ENCODE peak calls at places on chromosomes 2 and 18, in five cellular contexts. M is transverse colon, S is NB4, U is ovary, N is upper lobe of left lung. J is an unnamed sample.

GRCh38 chr2:26709323-26710110 is 17.0 kb downstream of the KCNK3 start:
- DNase-seq in N (no peak), M (no peak), U (no peak), S (no peak), J (no peak)

GRCh38 chr2:151238527-151239487 is 22.9 kb downstream of the RBM43 start:
- DNase-seq in M (peak; percentile 27), U (peak; percentile 67), S (peak; percentile 85), N (peak; percentile 65), J (peak; percentile 53)

GRCh38 chr2:60934153-60934722 is 52.9 kb downstream of the REL start:
- DNase-seq in M (no peak), N (no peak), U (no peak), S (no peak), J (no peak)

GRCh38 chr2:127413782-127414743 is 4.2 kb upstream of the PROC start:
- DNase-seq in U (no peak), N (no peak), M (no peak), S (no peak), J (no peak)

GRCh38 chr2:109124982-109125594 is 3.9 kb upstream of the SH3RF3 start:
- DNase-seq in M (no peak), S (peak; percentile 37), U (peak; percentile 23), N (no peak), J (no peak)

GRCh38 chr18:5975111-5975622 is 79.8 kb upstream of the TMEM200C start:
- DNase-seq in N (no peak), U (no peak), S (peak; percentile 44), M (no peak), J (no peak)

GRCh38 chr2:102187191-102188150 is 648 bp downstream of the IL1RL2 start:
- DNase-seq in N (peak; percentile 69), M (peak; percentile 53), S (no peak), U (peak; percentile 46), J (peak; percentile 50)

GRCh38 chr2:164735309-164735919 is 106.2 kb downstream of the COBLL1 start:
- DNase-seq in N (no peak), S (no peak), M (no peak), U (no peak), J (no peak)

GRCh38 chr2:223613017-223613950 is 11.1 kb upstream of the SCG2 start:
- DNase-seq in S (peak; percentile 61), M (peak; percentile 54), U (peak; percentile 92), N (peak; percentile 78), J (peak; percentile 83)

GRCh38 chr2:7722212-7722910 is 805.1 kb downstream of the RNF144A start:
- DNase-seq in U (no peak), M (no peak), S (no peak), N (no peak), J (no peak)

GRCh38 chr2:173990970-173991819 is 26.0 kb upstream of the SP3 start:
- DNase-seq in N (no peak), S (no peak), M (peak; percentile 70), U (peak; percentile 88), J (peak; percentile 89)

GRCh38 chr2:96537734-96538486 is 1.4 kb downstream of the ARID5A start:
- DNase-seq in S (peak; percentile 43), U (peak; percentile 42), N (no peak), M (no peak), J (no peak)

GRCh38 chr2:40554665-40555294 is 102.9 kb upstream of the SLC8A1 start:
- DNase-seq in N (peak; percentile 64), M (peak; percentile 64), U (peak; percentile 62), S (peak; percentile 69), J (peak; percentile 65)

GRCh38 chr2:153432381-153432780 is 46.2 kb downstream of the RPRM start:
- DNase-seq in M (no peak), S (no peak), N (no peak), U (no peak), J (no peak)

GRCh38 chr2:230798769-230799399 is 65.9 kb upstream of the ITM2C start:
- DNase-seq in M (no peak), U (no peak), N (no peak), S (peak; percentile 77), J (no peak)

GRCh38 chr2:12935726-12936125 is 219.0 kb downstream of the TRIB2 start:
- DNase-seq in M (no peak), N (no peak), U (no peak), S (no peak), J (no peak)

GRCh38 chr2:9709539-9710285 is 78.9 kb upstream of the YWHAQ start:
- DNase-seq in S (no peak), M (no peak), N (no peak), U (no peak), J (no peak)

GRCh38 chr2:42367835-42368234 is 6.8 kb upstream of the COX7A2L start:
- DNase-seq in S (no peak), U (no peak), N (no peak), M (no peak), J (no peak)

GRCh38 chr2:234178309-234179030 is 128.0 kb downstream of the SPP2 start:
- DNase-seq in N (peak; percentile 44), S (no peak), M (no peak), U (no peak), J (no peak)

GRCh38 chr2:46499392-46499785 is 20.0 kb downstream of the TMEM247 start:
- DNase-seq in N (no peak), U (no peak), S (no peak), M (no peak), J (no peak)

GRCh38 chr2:73979686-73980085 is 5.0 kb upstream of the TET3 start:
- DNase-seq in M (no peak), N (peak; percentile 75), S (peak; percentile 72), U (no peak), J (peak; percentile 22)

GRCh38 chr2:151071382-151071781 is 190.3 kb downstream of the RBM43 start:
- DNase-seq in S (peak; percentile 21), M (no peak), N (no peak), U (no peak), J (no peak)

GRCh38 chr18:3983351-3983969 is 471.6 kb downstream of the DLGAP1 start:
- DNase-seq in U (no peak), N (no peak), M (no peak), S (no peak), J (no peak)

GRCh38 chr2:213316001-213316735 is 31.9 kb downstream of the SPAG16 start:
- DNase-seq in M (no peak), S (no peak), U (no peak), N (no peak), J (no peak)

GRCh38 chr2:202024871-202025270 is 8.8 kb upstream of the FZD7 start:
- DNase-seq in U (no peak), N (no peak), M (no peak), S (no peak), J (no peak)

GRCh38 chr2:74290466-74291216 is 52.6 kb downstream of the SLC4A5 start:
- DNase-seq in U (no peak), N (no peak), M (peak; percentile 37), S (no peak), J (no peak)

GRCh38 chr18:79519751-79520472 is 124.2 kb downstream of the NFATC1 start:
- DNase-seq in N (no peak), S (no peak), U (peak; percentile 32), M (no peak), J (no peak)

GRCh38 chr2:137050949-137051348 is 285.6 kb downstream of the THSD7B start:
- DNase-seq in M (no peak), S (peak; percentile 6), U (no peak), N (no peak), J (no peak)

GRCh38 chr2:133579295-133579694 is 11.0 kb upstream of the NCKAP5 start:
- DNase-seq in U (no peak), M (peak; percentile 29), N (no peak), S (no peak), J (no peak)

GRCh38 chr2:233115761-233116160 is 55.6 kb downstream of the INPP5D start:
- DNase-seq in S (no peak), M (no peak), U (no peak), N (no peak), J (no peak)
- TF ChIP-seq POLR2A in S (no peak), M (no peak), U (no peak), N (no peak), J (no peak)

GRCh38 chr2:207394812-207395534 is 134.8 kb upstream of the CREB1 start:
- DNase-seq in S (peak; percentile 30), N (no peak), M (no peak), U (no peak), J (peak; percentile 18)
- TF ChIP-seq POLR2A in S (no peak), N (no peak), M (no peak), U (no peak), J (no peak)

GRCh38 chr2:195945056-195945455 is 123.6 kb downstream of the DNAH7 start:
- DNase-seq in U (no peak), S (no peak), M (no peak), N (no peak), J (no peak)
- TF ChIP-seq POLR2A in U (no peak), S (no peak), M (no peak), N (no peak), J (no peak)

DNA sequence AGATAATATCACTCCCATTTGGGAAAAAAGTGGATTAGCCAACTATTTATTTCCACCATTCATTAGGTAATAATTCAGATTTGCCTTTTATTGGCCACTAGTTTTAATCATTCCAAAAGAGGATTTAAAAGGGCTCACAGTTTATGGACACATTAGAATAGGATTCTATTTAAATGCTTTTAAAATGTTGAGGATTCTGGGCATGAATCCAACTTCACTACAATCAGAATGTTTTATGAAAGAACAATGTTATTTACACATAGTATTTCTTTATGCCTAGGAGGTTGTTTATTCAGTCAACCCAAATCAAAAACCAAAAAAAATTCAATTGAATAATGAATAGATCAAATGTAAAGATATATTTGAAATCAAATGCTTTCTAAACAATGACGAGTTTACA is 232.2 kb downstream of the GULP1 start:
- DNase-seq in U (no peak), S (no peak), N (no peak), M (no peak), J (no peak)
- TF ChIP-seq POLR2A in U (no peak), S (no peak), N (no peak), M (no peak), J (no peak)

GRCh38 chr2:85584857-85585780 is 888 bp downstream of the VAMP5 start:
- DNase-seq in S (no peak), U (no peak), M (peak; percentile 54), N (peak; percentile 60), J (peak; percentile 42)
- TF ChIP-seq POLR2A in S (no peak), U (no peak), M (peak; percentile 34), N (no peak), J (peak; percentile 13)

J was measured in uterus.